ENCODE peak calls at places on chromosomes 2 and 18, in ten cellular contexts. One of them, this sample, is unnamed.

GRCh38 chr18:9803698-9804516 is 81.9 kb upstream of the TXNDC2 start:
- DNase-seq in transverse colon: peak; percentile 44
- DNase-seq in mammary epithelial cell: no peak
- DNase-seq in left lung: no peak
- DNase-seq in uterus: no peak
- DNase-seq in cardiac muscle cell: peak; percentile 32
- DNase-seq in heart left ventricle: peak; percentile 67
- DNase-seq in left ventricle myocardium inferior: peak; percentile 43
- DNase-seq in fibroblast of lung: peak; percentile 39
- DNase-seq in RWPE1: no peak
- DNase-seq in this sample: no peak

GRCh38 chr2:230643576-230644291 is 68.9 kb upstream of the CAB39 start:
- DNase-seq in uterus: no peak
- DNase-seq in mammary epithelial cell: no peak
- DNase-seq in cardiac muscle cell: no peak
- DNase-seq in left ventricle myocardium inferior: peak; percentile 26
- DNase-seq in heart left ventricle: peak; percentile 50
- DNase-seq in RWPE1: no peak
- DNase-seq in left lung: no peak
- DNase-seq in transverse colon: no peak
- DNase-seq in fibroblast of lung: no peak
- DNase-seq in this sample: peak; percentile 70

GRCh38 chr2:240955306-240956101 is 42.9 kb upstream of the SNED1 start:
- DNase-seq in left ventricle myocardium inferior: no peak
- DNase-seq in left lung: peak; percentile 49
- DNase-seq in cardiac muscle cell: no peak
- DNase-seq in RWPE1: no peak
- DNase-seq in uterus: no peak
- DNase-seq in mammary epithelial cell: no peak
- DNase-seq in fibroblast of lung: no peak
- DNase-seq in transverse colon: no peak
- DNase-seq in heart left ventricle: no peak
- DNase-seq in this sample: peak; percentile 66

GRCh38 chr2:196274387-196274809 is 103.0 kb upstream of the STK17B start:
- DNase-seq in uterus: no peak
- DNase-seq in RWPE1: no peak
- DNase-seq in left lung: no peak
- DNase-seq in cardiac muscle cell: peak; percentile 35
- DNase-seq in mammary epithelial cell: peak; percentile 51
- DNase-seq in heart left ventricle: peak; percentile 25
- DNase-seq in left ventricle myocardium inferior: no peak
- DNase-seq in fibroblast of lung: peak; percentile 61
- DNase-seq in transverse colon: peak; percentile 36
- DNase-seq in this sample: no peak

GRCh38 chr2:69815717-69816116 is 13.7 kb upstream of the GMCL1 start:
- DNase-seq in cardiac muscle cell: no peak
- DNase-seq in left lung: no peak
- DNase-seq in heart left ventricle: no peak
- DNase-seq in transverse colon: no peak
- DNase-seq in uterus: no peak
- DNase-seq in RWPE1: no peak
- DNase-seq in fibroblast of lung: peak; percentile 7
- DNase-seq in left ventricle myocardium inferior: no peak
- DNase-seq in mammary epithelial cell: no peak
- DNase-seq in this sample: no peak

GRCh38 chr2:166193446-166193845 is 65.6 kb upstream of the SCN1A start:
- DNase-seq in heart left ventricle: no peak
- DNase-seq in transverse colon: no peak
- DNase-seq in cardiac muscle cell: no peak
- DNase-seq in left lung: no peak
- DNase-seq in left ventricle myocardium inferior: no peak
- DNase-seq in fibroblast of lung: no peak
- DNase-seq in mammary epithelial cell: no peak
- DNase-seq in RWPE1: no peak
- DNase-seq in uterus: no peak
- DNase-seq in this sample: no peak

GRCh38 chr18:3453540-3454364 is 3.8 kb downstream of the TGIF1 start:
- DNase-seq in uterus: peak; percentile 79
- DNase-seq in heart left ventricle: peak; percentile 43
- DNase-seq in transverse colon: peak; percentile 55
- DNase-seq in fibroblast of lung: peak; percentile 99
- DNase-seq in left lung: no peak
- DNase-seq in left ventricle myocardium inferior: peak; percentile 20
- DNase-seq in RWPE1: peak; percentile 71
- DNase-seq in mammary epithelial cell: peak; percentile 96
- DNase-seq in cardiac muscle cell: peak; percentile 28
- DNase-seq in this sample: peak; percentile 80

GRCh38 chr2:224870341-224870740 is 154.2 kb upstream of the CCDC195 start:
- DNase-seq in fibroblast of lung: peak; percentile 35
- DNase-seq in heart left ventricle: no peak
- DNase-seq in uterus: no peak
- DNase-seq in cardiac muscle cell: no peak
- DNase-seq in left lung: no peak
- DNase-seq in left ventricle myocardium inferior: no peak
- DNase-seq in RWPE1: no peak
- DNase-seq in mammary epithelial cell: no peak
- DNase-seq in transverse colon: no peak
- DNase-seq in this sample: no peak

GRCh38 chr2:108625186-108625827 is 91.0 kb downstream of the LIMS1 start:
- DNase-seq in left lung: no peak
- DNase-seq in fibroblast of lung: no peak
- DNase-seq in left ventricle myocardium inferior: no peak
- DNase-seq in uterus: no peak
- DNase-seq in RWPE1: no peak
- DNase-seq in transverse colon: no peak
- DNase-seq in mammary epithelial cell: no peak
- DNase-seq in cardiac muscle cell: no peak
- DNase-seq in heart left ventricle: no peak
- DNase-seq in this sample: no peak

GRCh38 chr2:108625828-108626195 is 91.5 kb downstream of the LIMS1 start:
- DNase-seq in left lung: no peak
- DNase-seq in cardiac muscle cell: no peak
- DNase-seq in left ventricle myocardium inferior: no peak
- DNase-seq in RWPE1: no peak
- DNase-seq in transverse colon: no peak
- DNase-seq in uterus: no peak
- DNase-seq in heart left ventricle: no peak
- DNase-seq in mammary epithelial cell: no peak
- DNase-seq in fibroblast of lung: no peak
- DNase-seq in this sample: no peak

GRCh38 chr2:108621689-108622681 is 87.7 kb downstream of the LIMS1 start:
- DNase-seq in left lung: no peak
- DNase-seq in left ventricle myocardium inferior: no peak
- DNase-seq in cardiac muscle cell: no peak
- DNase-seq in uterus: no peak
- DNase-seq in transverse colon: no peak
- DNase-seq in fibroblast of lung: no peak
- DNase-seq in RWPE1: no peak
- DNase-seq in heart left ventricle: no peak
- DNase-seq in mammary epithelial cell: no peak
- DNase-seq in this sample: no peak

GRCh38 chr2:108621087-108621559 is 86.9 kb downstream of the LIMS1 start:
- DNase-seq in heart left ventricle: no peak
- DNase-seq in cardiac muscle cell: peak; percentile 37
- DNase-seq in transverse colon: peak; percentile 58
- DNase-seq in RWPE1: peak; percentile 62
- DNase-seq in left lung: no peak
- DNase-seq in left ventricle myocardium inferior: no peak
- DNase-seq in fibroblast of lung: peak; percentile 76
- DNase-seq in uterus: no peak
- DNase-seq in mammary epithelial cell: peak; percentile 85
- DNase-seq in this sample: no peak

GRCh38 chr2:108623616-108624015 is 89.3 kb downstream of the LIMS1 start:
- DNase-seq in cardiac muscle cell: no peak
- DNase-seq in fibroblast of lung: peak; percentile 69
- DNase-seq in left lung: no peak
- DNase-seq in RWPE1: no peak
- DNase-seq in transverse colon: no peak
- DNase-seq in heart left ventricle: no peak
- DNase-seq in left ventricle myocardium inferior: no peak
- DNase-seq in mammary epithelial cell: no peak
- DNase-seq in uterus: no peak
- DNase-seq in this sample: no peak
- H3K27ac ChIP-seq in cardiac muscle cell: no peak overlapping the region
- H3K27ac ChIP-seq in fibroblast of lung: no peak overlapping the region
- H3K27ac ChIP-seq in left lung: peak overlapping the region; percentile 75
- H3K27ac ChIP-seq in RWPE1: no peak overlapping the region
- H3K27ac ChIP-seq in transverse colon: peak overlapping the region; percentile 23
- H3K27ac ChIP-seq in heart left ventricle: no peak overlapping the region
- H3K27ac ChIP-seq in left ventricle myocardium inferior: no peak overlapping the region
- H3K27ac ChIP-seq in mammary epithelial cell: no peak overlapping the region
- H3K27ac ChIP-seq in uterus: peak overlapping the region; percentile 20
- H3K27ac ChIP-seq in this sample: peak overlapping the region; percentile 60

GRCh38 chr2:181742908-181743722 is 62.8 kb upstream of the NEUROD1 start:
- DNase-seq in left ventricle myocardium inferior: no peak
- DNase-seq in fibroblast of lung: peak; percentile 62
- DNase-seq in mammary epithelial cell: peak; percentile 55
- DNase-seq in transverse colon: peak; percentile 44
- DNase-seq in cardiac muscle cell: peak; percentile 54
- DNase-seq in uterus: peak; percentile 39
- DNase-seq in RWPE1: peak; percentile 42
- DNase-seq in left lung: no peak
- DNase-seq in heart left ventricle: peak; percentile 26
- DNase-seq in this sample: no peak
- TF ChIP-seq CTCF in left ventricle myocardium inferior: peak; percentile 76
- TF ChIP-seq CTCF in fibroblast of lung: peak; percentile 63
- TF ChIP-seq CTCF in mammary epithelial cell: peak; percentile 56
- TF ChIP-seq CTCF in transverse colon: peak; percentile 61
- TF ChIP-seq CTCF in cardiac muscle cell: peak; percentile 60
- TF ChIP-seq CTCF in uterus: peak; percentile 76
- TF ChIP-seq CTCF in RWPE1: peak; percentile 68
- TF ChIP-seq CTCF in left lung: peak; percentile 49
- TF ChIP-seq CTCF in heart left ventricle: peak; percentile 76
- TF ChIP-seq CTCF in this sample: peak; percentile 49

GRCh38 chr2:16031055-16031847 is 90.9 kb downstream of the MYCN start:
- DNase-seq in uterus: no peak
- DNase-seq in fibroblast of lung: no peak
- DNase-seq in cardiac muscle cell: peak; percentile 19
- DNase-seq in left ventricle myocardium inferior: no peak
- DNase-seq in left lung: no peak
- DNase-seq in transverse colon: no peak
- DNase-seq in RWPE1: no peak
- DNase-seq in heart left ventricle: no peak
- DNase-seq in mammary epithelial cell: no peak
- DNase-seq in this sample: no peak
- H3K27ac ChIP-seq in uterus: no peak overlapping the region
- H3K27ac ChIP-seq in fibroblast of lung: no peak overlapping the region
- H3K27ac ChIP-seq in cardiac muscle cell: no peak overlapping the region
- H3K27ac ChIP-seq in left ventricle myocardium inferior: no peak overlapping the region
- H3K27ac ChIP-seq in left lung: no peak overlapping the region
- H3K27ac ChIP-seq in transverse colon: no peak overlapping the region
- H3K27ac ChIP-seq in RWPE1: no peak overlapping the region
- H3K27ac ChIP-seq in heart left ventricle: no peak overlapping the region
- H3K27ac ChIP-seq in mammary epithelial cell: no peak overlapping the region
- H3K27ac ChIP-seq in this sample: no peak overlapping the region

GRCh38 chr2:183215917-183216316 is 91.7 kb downstream of the NUP35 start:
- DNase-seq in heart left ventricle: no peak
- DNase-seq in left ventricle myocardium inferior: no peak
- DNase-seq in fibroblast of lung: no peak
- DNase-seq in RWPE1: no peak
- DNase-seq in mammary epithelial cell: no peak
- DNase-seq in cardiac muscle cell: no peak
- DNase-seq in left lung: no peak
- DNase-seq in uterus: no peak
- DNase-seq in transverse colon: no peak
- DNase-seq in this sample: no peak
- TF ChIP-seq CTCF in heart left ventricle: no peak
- TF ChIP-seq CTCF in left ventricle myocardium inferior: no peak
- TF ChIP-seq CTCF in fibroblast of lung: no peak
- TF ChIP-seq CTCF in RWPE1: no peak
- TF ChIP-seq CTCF in mammary epithelial cell: no peak
- TF ChIP-seq CTCF in cardiac muscle cell: no peak
- TF ChIP-seq CTCF in left lung: no peak
- TF ChIP-seq CTCF in uterus: no peak
- TF ChIP-seq CTCF in transverse colon: no peak
- TF ChIP-seq CTCF in this sample: no peak

GRCh38 chr2:127706215-127706990 is 5.1 kb downstream of the SFT2D3 start:
- DNase-seq in transverse colon: no peak
- DNase-seq in left lung: no peak
- DNase-seq in mammary epithelial cell: no peak
- DNase-seq in heart left ventricle: no peak
- DNase-seq in uterus: no peak
- DNase-seq in RWPE1: no peak
- DNase-seq in left ventricle myocardium inferior: no peak
- DNase-seq in cardiac muscle cell: no peak
- DNase-seq in fibroblast of lung: no peak
- DNase-seq in this sample: no peak
- H3K27ac ChIP-seq in transverse colon: no peak overlapping the region
- H3K27ac ChIP-seq in left lung: peak overlapping the region; percentile 8
- H3K27ac ChIP-seq in mammary epithelial cell: no peak overlapping the region
- H3K27ac ChIP-seq in heart left ventricle: no peak overlapping the region
- H3K27ac ChIP-seq in uterus: no peak overlapping the region
- H3K27ac ChIP-seq in RWPE1: peak overlapping the region; percentile 43
- H3K27ac ChIP-seq in left ventricle myocardium inferior: peak overlapping the region; percentile 7
- H3K27ac ChIP-seq in cardiac muscle cell: no peak overlapping the region
- H3K27ac ChIP-seq in fibroblast of lung: peak overlapping the region; percentile 51
- H3K27ac ChIP-seq in this sample: peak overlapping the region; percentile 25

GRCh38 chr2:157592983-157593382 is 35.7 kb downstream of the ACVR1C start:
- DNase-seq in RWPE1: no peak
- DNase-seq in fibroblast of lung: peak; percentile 1
- DNase-seq in mammary epithelial cell: no peak
- DNase-seq in cardiac muscle cell: no peak
- DNase-seq in transverse colon: no peak
- DNase-seq in heart left ventricle: no peak
- DNase-seq in left lung: no peak
- DNase-seq in uterus: no peak
- DNase-seq in left ventricle myocardium inferior: no peak
- DNase-seq in this sample: no peak

GRCh38 chr2:157601807-157602206 is 26.9 kb downstream of the ACVR1C start:
- DNase-seq in left lung: no peak
- DNase-seq in RWPE1: no peak
- DNase-seq in mammary epithelial cell: no peak
- DNase-seq in left ventricle myocardium inferior: no peak
- DNase-seq in fibroblast of lung: no peak
- DNase-seq in heart left ventricle: no peak
- DNase-seq in uterus: no peak
- DNase-seq in transverse colon: no peak
- DNase-seq in cardiac muscle cell: no peak
- DNase-seq in this sample: no peak

GRCh38 chr2:157593411-157593810 is 35.3 kb downstream of the ACVR1C start:
- DNase-seq in RWPE1: no peak
- DNase-seq in left lung: no peak
- DNase-seq in left ventricle myocardium inferior: no peak
- DNase-seq in heart left ventricle: no peak
- DNase-seq in transverse colon: no peak
- DNase-seq in mammary epithelial cell: no peak
- DNase-seq in cardiac muscle cell: no peak
- DNase-seq in uterus: no peak
- DNase-seq in fibroblast of lung: no peak
- DNase-seq in this sample: no peak

GRCh38 chr2:157592374-157592773 is 36.3 kb downstream of the ACVR1C start:
- DNase-seq in uterus: no peak
- DNase-seq in left ventricle myocardium inferior: no peak
- DNase-seq in heart left ventricle: no peak
- DNase-seq in mammary epithelial cell: no peak
- DNase-seq in RWPE1: no peak
- DNase-seq in transverse colon: no peak
- DNase-seq in cardiac muscle cell: no peak
- DNase-seq in fibroblast of lung: no peak
- DNase-seq in left lung: no peak
- DNase-seq in this sample: no peak

GRCh38 chr2:157596992-157597681 is 31.5 kb downstream of the ACVR1C start:
- DNase-seq in left ventricle myocardium inferior: peak; percentile 19
- DNase-seq in heart left ventricle: no peak
- DNase-seq in uterus: no peak
- DNase-seq in left lung: peak; percentile 80
- DNase-seq in mammary epithelial cell: peak; percentile 11
- DNase-seq in RWPE1: peak; percentile 46
- DNase-seq in fibroblast of lung: peak; percentile 12
- DNase-seq in cardiac muscle cell: peak; percentile 44
- DNase-seq in transverse colon: no peak
- DNase-seq in this sample: no peak
- TF ChIP-seq CTCF in left ventricle myocardium inferior: peak; percentile 61
- TF ChIP-seq CTCF in heart left ventricle: peak; percentile 45
- TF ChIP-seq CTCF in uterus: peak; percentile 11
- TF ChIP-seq CTCF in left lung: peak; percentile 29
- TF ChIP-seq CTCF in mammary epithelial cell: peak; percentile 29
- TF ChIP-seq CTCF in RWPE1: peak; percentile 9
- TF ChIP-seq CTCF in fibroblast of lung: peak; percentile 64
- TF ChIP-seq CTCF in cardiac muscle cell: peak; percentile 52
- TF ChIP-seq CTCF in transverse colon: no peak
- TF ChIP-seq CTCF in this sample: no peak

This sample was measured in coronary artery.